ENCODE peak calls at places on chromosomes 1 and 21, in seven cellular contexts. F is heart left ventricle; B is mesendoderm; A is uterus; L is lung; T is HCT116; K is naive thymus-derived CD4-positive, alpha-beta T cell. H is an unnamed sample. For H3K4me1, the result is how much of the 10 kb centered on the place peaks cover.

GRCh38 chr1:203548917-203549708 is 55.2 kb downstream of the OPTC start:
- DNase-seq in F (no peak), B (peak), A (no peak), L (no peak), T (no peak), K (no peak), H (no peak)

GRCh38 chr1:1306070-1306660 is 1.6 kb downstream of the ACAP3 start:
- DNase-seq in F (no peak), B (peak), A (no peak), L (no peak), T (no peak), K (no peak), H (no peak)

GRCh38 chr1:59025201-59025600 is 241.4 kb upstream of the JUN start:
- DNase-seq in F (no peak), B (no peak), A (no peak), L (no peak), T (no peak), K (no peak), H (no peak)

GRCh38 chr1:193589597-193590040 is 403.2 kb upstream of the B3GALT2 start:
- DNase-seq in F (no peak), B (peak), A (no peak), L (no peak), T (no peak), K (no peak), H (no peak)

GRCh38 chr1:183590225-183591191 is at the start of gene NCF2:
- DNase-seq in F (no peak), B (no peak), A (no peak), L (no peak), T (no peak), K (no peak), H (no peak)

GRCh38 chr1:46811053-46811452 is 12.2 kb downstream of the CYP4B1 start:
- DNase-seq in F (no peak), B (no peak), A (no peak), L (no peak), T (no peak), K (no peak), H (no peak)

GRCh38 chr1:218164930-218165686 is 120.0 kb upstream of the RRP15 start:
- DNase-seq in F (peak), B (peak), A (no peak), L (no peak), T (no peak), K (no peak), H (no peak)

GRCh38 chr1:53573522-53573921 is 114.3 kb downstream of the DMRTB1 start:
- DNase-seq in F (peak), B (no peak), A (no peak), L (no peak), T (no peak), K (no peak), H (no peak)

GRCh38 chr1:234093741-234094140 is 189.3 kb downstream of the SLC35F3 start:
- DNase-seq in F (peak), B (no peak), A (no peak), L (no peak), T (no peak), K (no peak), H (no peak)

GRCh38 chr1:93612510-93612909 is 69.1 kb downstream of the BCAR3 start:
- DNase-seq in F (no peak), B (no peak), A (no peak), L (no peak), T (no peak), K (no peak), H (no peak)

GRCh38 chr1:76546354-76546933 is 320.8 kb upstream of the ST6GALNAC5 start:
- DNase-seq in F (no peak), B (no peak), A (no peak), L (no peak), T (no peak), K (no peak), H (no peak)

GRCh38 chr1:160859166-160859565 is 3.5 kb downstream of the CD244 start:
- DNase-seq in F (no peak), B (no peak), A (no peak), L (no peak), T (no peak), K (no peak), H (peak)

GRCh38 chr1:203267347-203267846 is 37.9 kb upstream of the BTG2 start:
- DNase-seq in F (peak), B (peak), A (peak), L (peak), T (peak), K (peak), H (peak)

GRCh38 chr1:30101477-30102227 is 621.7 kb downstream of the MATN1 start:
- DNase-seq in F (no peak), B (peak), A (no peak), L (no peak), T (no peak), K (no peak), H (no peak)

GRCh38 chr1:84847253-84848247 is 45.5 kb downstream of the LPAR3 start:
- DNase-seq in F (peak), B (peak), A (peak), L (peak), T (peak), K (no peak), H (no peak)

GRCh38 chr1:36087233-36088123 is 1.2 kb upstream of the ADPRS start:
- DNase-seq in F (no peak), B (peak), A (no peak), L (no peak), T (no peak), K (no peak), H (no peak)

GRCh38 chr1:229378586-229379442 is 36.0 kb upstream of the CCSAP start:
- DNase-seq in F (no peak), B (peak), A (no peak), L (no peak), T (no peak), K (no peak), H (no peak)

GRCh38 chr1:152110365-152110859 is 4.8 kb downstream of the TCHH start:
- DNase-seq in F (no peak), B (peak), A (no peak), L (no peak), T (no peak), K (peak), H (no peak)

GRCh38 chr1:28510350-28511223 is 4.7 kb downstream of the RCC1 start:
- DNase-seq in F (no peak), B (peak), A (no peak), L (no peak), T (no peak), K (no peak), H (no peak)

GRCh38 chr1:63746129-63746864 is 27.5 kb upstream of the ROR1 start:
- DNase-seq in F (no peak), B (peak), A (no peak), L (no peak), T (no peak), K (no peak), H (no peak)

GRCh38 chr1:213375002-213375401 is 324.0 kb downstream of the RPS6KC1 start:
- DNase-seq in F (no peak), B (no peak), A (no peak), L (no peak), T (no peak), K (no peak), H (no peak)

DNA sequence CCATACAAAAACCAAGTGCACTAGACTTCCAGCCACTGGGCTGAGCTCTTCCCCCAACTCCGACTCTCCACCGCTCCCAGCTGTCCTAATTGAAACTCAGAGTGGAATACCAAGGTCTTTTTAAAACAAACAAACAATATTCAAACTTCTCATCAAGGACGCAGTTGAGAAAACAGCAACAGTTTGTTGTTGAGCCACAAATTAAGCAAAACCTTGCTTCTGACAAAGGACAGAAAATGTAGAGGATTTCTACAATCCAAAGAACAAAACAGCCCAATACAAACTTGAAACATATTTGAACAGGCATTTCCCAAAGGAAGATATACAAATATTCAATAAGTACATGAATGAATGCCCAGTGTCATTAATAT is 28.4 kb downstream of the RSPH1 start:
- DNase-seq in F (no peak), B (no peak), A (no peak), L (no peak), T (no peak), K (no peak), H (no peak)
- H3K4me1 ChIP-seq in F (under half), B (under half), A (under half), L (under half), T (under half), K (under half), H (under half)

GRCh38 chr1:231779081-231779480 is 152.5 kb downstream of the DISC1 start:
- DNase-seq in F (no peak), B (no peak), A (no peak), L (no peak), T (no peak), K (no peak), H (no peak)

GRCh38 chr1:231781887-231782286 is 155.3 kb downstream of the DISC1 start:
- DNase-seq in F (no peak), B (peak), A (no peak), L (no peak), T (no peak), K (no peak), H (no peak)

GRCh38 chr1:231774719-231775322 is 148.2 kb downstream of the DISC1 start:
- DNase-seq in F (no peak), B (no peak), A (no peak), L (no peak), T (no peak), K (no peak), H (no peak)

GRCh38 chr1:231776006-231776707 is 149.6 kb downstream of the DISC1 start:
- DNase-seq in F (no peak), B (peak), A (no peak), L (no peak), T (no peak), K (no peak), H (no peak)

GRCh38 chr1:231778009-231778719 is 151.6 kb downstream of the DISC1 start:
- DNase-seq in F (no peak), B (no peak), A (no peak), L (peak), T (peak), K (no peak), H (no peak)
- H3K27ac ChIP-seq in F (peak), B (no peak), A (no peak), L (no peak), T (no peak), K (no peak), H (no peak)

GRCh38 chr1:3133671-3134070 is 64.7 kb downstream of the PRDM16 start:
- DNase-seq in F (no peak), B (no peak), A (no peak), L (peak), T (no peak), K (no peak), H (no peak)
- H3K4me3 ChIP-seq in F (no peak), B (no peak), A (no peak), L (no peak), T (no peak), K (no peak), H (no peak)

GRCh38 chr1:186819563-186819962 is 9.2 kb upstream of the PLA2G4A start:
- DNase-seq in F (no peak), B (no peak), A (no peak), L (no peak), T (no peak), K (no peak), H (no peak)
- H3K4me1 ChIP-seq in F (under half), B (under half), A (under half), L (under half), T (under half), K (under half), H (under half)

GRCh38 chr21:38229260-38229877 is 27.4 kb upstream of the KCNJ15 start:
- DNase-seq in F (no peak), B (peak), A (no peak), L (no peak), T (no peak), K (no peak), H (no peak)

GRCh38 chr21:38223893-38224540 is 32.8 kb upstream of the KCNJ15 start:
- DNase-seq in F (no peak), B (peak), A (no peak), L (no peak), T (peak), K (no peak), H (no peak)

GRCh38 chr21:38227401-38227800 is 29.4 kb upstream of the KCNJ15 start:
- DNase-seq in F (no peak), B (no peak), A (no peak), L (no peak), T (no peak), K (no peak), H (no peak)

GRCh38 chr21:38228115-38228514 is 28.7 kb upstream of the KCNJ15 start:
- DNase-seq in F (no peak), B (peak), A (no peak), L (peak), T (no peak), K (no peak), H (no peak)
- H3K27ac ChIP-seq in F (no peak), B (no peak), A (no peak), L (peak), T (no peak), K (no peak), H (no peak)

GRCh38 chr1:155966750-155967149 is 11.6 kb downstream of the ARHGEF2 start:
- DNase-seq in F (no peak), B (no peak), A (no peak), L (no peak), T (no peak), K (no peak), H (no peak)

GRCh38 chr1:155969377-155969791 is 9.0 kb downstream of the ARHGEF2 start:
- DNase-seq in F (no peak), B (no peak), A (no peak), L (no peak), T (no peak), K (no peak), H (no peak)

GRCh38 chr1:155968670-155969069 is 9.7 kb downstream of the ARHGEF2 start:
- DNase-seq in F (no peak), B (no peak), A (no peak), L (no peak), T (no peak), K (no peak), H (no peak)

GRCh38 chr1:155966135-155966534 is 12.2 kb downstream of the ARHGEF2 start:
- DNase-seq in F (no peak), B (no peak), A (no peak), L (no peak), T (no peak), K (no peak), H (no peak)

DNA sequence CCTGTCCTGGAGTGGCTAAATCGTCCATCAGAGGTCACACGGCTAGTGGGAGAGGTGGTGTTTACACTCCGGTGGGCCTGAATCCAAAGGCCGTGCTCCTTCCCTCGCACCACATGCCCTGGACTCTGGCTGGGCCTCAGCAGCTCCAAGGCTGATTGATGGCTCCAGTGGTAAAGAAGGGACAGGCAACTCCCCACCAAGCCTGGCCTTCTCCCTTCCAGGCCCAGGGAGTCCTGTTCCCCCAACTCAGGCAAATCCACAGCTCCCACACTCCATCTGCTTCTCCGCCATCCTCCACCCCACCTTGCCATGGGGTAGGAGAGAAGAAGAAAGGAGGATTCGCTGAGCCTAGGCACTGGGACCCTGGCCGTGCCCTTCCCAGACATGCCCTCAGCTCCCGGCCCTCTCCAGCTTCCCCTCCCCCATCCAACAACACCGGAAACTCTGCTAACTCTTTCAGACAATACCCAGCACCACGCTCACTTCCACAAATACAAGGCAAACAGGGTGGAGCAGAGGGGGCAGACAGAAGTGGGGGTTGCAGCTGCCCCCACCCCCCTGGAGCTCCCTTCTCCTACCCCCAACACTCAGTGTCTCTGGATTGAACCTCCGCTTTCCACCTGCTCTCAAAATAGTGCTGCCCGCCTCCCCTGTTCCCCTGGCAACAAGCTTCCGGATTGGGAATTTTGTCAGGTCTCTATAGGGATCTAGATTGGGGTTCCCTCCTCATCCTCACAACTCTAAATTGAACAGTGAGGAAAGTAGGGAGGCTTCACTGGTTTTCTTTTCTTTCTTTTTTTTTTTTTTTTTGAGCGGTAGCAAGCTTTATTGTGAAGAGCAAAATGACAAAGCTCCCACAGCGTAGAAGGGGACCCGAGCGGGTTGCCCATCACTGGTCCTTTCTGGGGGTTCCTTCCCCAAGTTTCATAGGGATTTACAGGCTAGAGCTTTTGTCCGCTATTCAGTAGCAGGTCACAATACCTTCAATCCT is 10.6 kb downstream of the ARHGEF2 start:
- DNase-seq in F (no peak), B (peak), A (peak), L (no peak), T (no peak), K (peak), H (peak)
- H3K4me3 ChIP-seq in F (peak), B (no peak), A (no peak), L (no peak), T (no peak), K (peak), H (peak)

DNA sequence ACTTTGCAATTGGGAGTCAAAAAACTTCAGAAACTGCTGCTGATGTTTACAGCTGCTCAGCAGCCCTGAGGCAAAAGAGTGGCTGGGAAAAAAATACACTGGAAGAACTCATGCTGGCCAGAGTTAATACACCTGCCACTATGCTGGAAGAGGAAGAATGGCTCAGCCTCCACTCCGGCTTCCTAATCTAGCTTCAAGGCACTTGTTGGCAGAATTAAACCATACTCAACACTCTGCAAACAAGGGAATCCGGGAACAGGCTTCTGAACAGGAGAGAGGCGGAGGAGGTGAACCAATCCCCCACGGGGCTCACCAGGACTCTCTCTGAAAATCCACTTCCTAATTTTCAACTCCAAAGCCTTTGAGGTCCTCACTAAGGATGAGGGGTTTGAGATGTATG is 120.1 kb downstream of the CCDC185 start:
- DNase-seq in F (no peak), B (no peak), A (no peak), L (peak), T (no peak), K (no peak), H (no peak)
- H3K4me1 ChIP-seq in F (under half), B (under half), A (under half), L (under half), T (under half), K (under half), H (under half)

DNA sequence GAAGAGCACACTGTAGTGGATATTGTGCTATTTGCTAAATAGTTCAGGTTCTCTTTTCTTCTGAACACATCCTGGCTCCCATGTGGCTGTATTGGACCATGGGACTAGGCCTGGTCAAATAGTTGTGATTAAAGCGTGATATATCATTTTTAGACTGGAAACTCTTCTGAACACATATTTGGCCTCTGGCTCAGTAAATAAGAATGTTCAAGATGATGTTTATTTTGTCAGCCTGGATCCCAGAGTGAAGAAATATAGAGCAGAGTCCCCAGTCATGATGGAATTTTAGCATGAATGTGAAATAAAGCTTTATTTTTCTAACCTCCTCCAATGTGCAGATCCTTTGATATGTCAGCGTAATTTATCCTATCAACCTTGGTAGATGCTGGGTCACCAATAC is 542.6 kb downstream of the ADGRL2 start:
- DNase-seq in F (no peak), B (no peak), A (no peak), L (no peak), T (no peak), K (no peak), H (no peak)
- H3K27ac ChIP-seq in F (no peak), B (no peak), A (no peak), L (no peak), T (no peak), K (no peak), H (no peak)

H was measured in CD8-positive, alpha-beta T cell.